ENCODE peak calls at places on chromosomes 2 and 18, in four cellular contexts. B is H9, O is brain microvascular endothelial cell, M is heart right ventricle. K is an unnamed sample.

GRCh38 chr2:157838442-157839161 is 37.5 kb downstream of the ACVR1 start:
- DNase-seq in O (peak; percentile 79), B (no peak), M (peak; percentile 54), K (no peak)

GRCh38 chr18:46892842-46893241 is 24.5 kb downstream of the PIAS2 start:
- DNase-seq in B (no peak), O (no peak), M (no peak), K (no peak)

GRCh38 chr2:193966590-193966989 is 1690.4 kb upstream of the SLC39A10 start:
- DNase-seq in O (peak; percentile 68), B (no peak), M (no peak), K (no peak)

GRCh38 chr18:21241224-21242131 is 554 bp upstream of the GREB1L start:
- DNase-seq in B (peak; percentile 55), M (peak; percentile 3), O (no peak), K (no peak)

GRCh38 chr2:16169381-16169960 is 229.1 kb downstream of the MYCN start:
- DNase-seq in O (no peak), B (no peak), M (no peak), K (no peak)

GRCh38 chr2:223591596-223591995 is 10.6 kb downstream of the SCG2 start:
- DNase-seq in M (no peak), O (no peak), B (no peak), K (no peak)

GRCh38 chr2:232420463-232421188 is 14.0 kb downstream of the ALPG start:
- DNase-seq in O (no peak), M (no peak), B (peak; percentile 65), K (no peak)

GRCh38 chr2:96952976-96953610 is 33.3 kb downstream of the FAM178B start:
- DNase-seq in B (no peak), O (no peak), M (no peak), K (no peak)

GRCh38 chr2:58010599-58010998 is 36.0 kb upstream of the VRK2 start:
- DNase-seq in M (no peak), O (no peak), B (no peak), K (no peak)

GRCh38 chr2:240213476-240214391 is 73.3 kb upstream of the OTOS start:
- DNase-seq in B (peak; percentile 11), O (no peak), M (no peak), K (peak; percentile 13)

GRCh38 chr2:179817181-179817841 is 44.1 kb downstream of the ZNF385B start:
- DNase-seq in B (no peak), M (no peak), O (peak; percentile 10), K (no peak)

GRCh38 chr2:233387667-233388528 is 33.6 kb downstream of the DGKD start:
- DNase-seq in M (peak; percentile 95), O (peak; percentile 97), B (no peak), K (no peak)

GRCh38 chr18:10449396-10449795 is 5.0 kb upstream of the APCDD1 start:
- DNase-seq in B (no peak), M (no peak), O (no peak), K (no peak)

GRCh38 chr2:64134813-64135212 is 9.4 kb downstream of the PELI1 start:
- DNase-seq in M (no peak), O (no peak), B (no peak), K (no peak)

GRCh38 chr18:28855989-28856388 is 679.1 kb upstream of the CDH2 start:
- DNase-seq in B (no peak), M (no peak), O (no peak), K (no peak)

GRCh38 chr18:54822872-54823845 is 5.1 kb upstream of the RAB27B start:
- DNase-seq in B (no peak), M (no peak), O (peak; percentile 90), K (no peak)

GRCh38 chr18:7568426-7568825 is 1.3 kb downstream of the PTPRM start:
- DNase-seq in B (peak; percentile 68), M (peak; percentile 53), O (no peak), K (peak; percentile 15)

GRCh38 chr18:72086421-72086820 is 457.7 kb downstream of the CBLN2 start:
- DNase-seq in M (no peak), B (no peak), O (no peak), K (no peak)

GRCh38 chr18:51614967-51615571 is 417.6 kb upstream of the MEX3C start:
- DNase-seq in B (no peak), M (no peak), O (no peak), K (no peak)

GRCh38 chr2:63875143-63875542 is 33.4 kb downstream of the UGP2 start:
- DNase-seq in M (no peak), B (no peak), O (no peak), K (no peak)

GRCh38 chr2:81389203-81389602 is 1084.7 kb upstream of the LRRTM1 start:
- DNase-seq in O (no peak), B (no peak), M (no peak), K (no peak)

GRCh38 chr2:197309369-197310231 is 980 bp downstream of the ANKRD44 start:
- DNase-seq in M (peak; percentile 22), O (no peak), B (peak; percentile 47), K (peak; percentile 49)

GRCh38 chr2:113175736-113176695 is 2.2 kb downstream of the PSD4 start:
- DNase-seq in B (no peak), M (no peak), O (no peak), K (no peak)

GRCh38 chr18:27202771-27203170 is 17.7 kb upstream of the CHST9 start:
- DNase-seq in M (no peak), O (no peak), B (no peak), K (no peak)

GRCh38 chr2:162312853-162313252 is 5.6 kb downstream of the IFIH1 start:
- DNase-seq in M (no peak), O (no peak), B (no peak), K (no peak)

GRCh38 chr18:9153281-9153680 is 16.7 kb downstream of the ANKRD12 start:
- DNase-seq in M (no peak), O (no peak), B (no peak), K (no peak)

GRCh38 chr18:51637881-51638280 is 440.4 kb upstream of the MEX3C start:
- DNase-seq in M (no peak), B (no peak), O (no peak), K (no peak)

GRCh38 chr2:32884346-32884745 is 62.4 kb upstream of the LTBP1 start:
- DNase-seq in O (no peak), B (no peak), M (no peak), K (no peak)

GRCh38 chr18:34330308-34330707 is 105.6 kb upstream of the NOL4 start:
- DNase-seq in O (no peak), B (no peak), M (no peak), K (no peak)

GRCh38 chr2:107025869-107026380 is 140.0 kb upstream of the ST6GAL2 start:
- DNase-seq in O (peak; percentile 69), M (no peak), B (no peak), K (no peak)

GRCh38 chr18:21183670-21184069 is 58.4 kb upstream of the GREB1L start:
- DNase-seq in B (no peak), M (no peak), O (no peak), K (no peak)

GRCh38 chr2:27622921-27623384 is 5.9 kb downstream of the CCDC121 start:
- DNase-seq in M (no peak), B (no peak), O (peak; percentile 62), K (no peak)

GRCh38 chr2:100822587-100823248 is 2.8 kb downstream of the NPAS2 start:
- DNase-seq in O (no peak), M (peak; percentile 54), B (no peak), K (no peak)

GRCh38 chr18:3368193-3368592 is 81.8 kb upstream of the TGIF1 start:
- DNase-seq in M (no peak), O (peak; percentile 8), B (no peak), K (no peak)

GRCh38 chr2:8800218-8800617 is 37.2 kb downstream of the KIDINS220 start:
- DNase-seq in M (no peak), B (no peak), O (no peak), K (no peak)

GRCh38 chr2:86628091-86628522 is 4.4 kb upstream of the RNF103 start:
- DNase-seq in O (no peak), B (no peak), M (no peak), K (no peak)

GRCh38 chr2:131682122-131682944 is 154.6 kb downstream of the CCDC74A start:
- DNase-seq in B (peak; percentile 93), M (peak; percentile 82), O (peak; percentile 92), K (peak; percentile 46)
- TF ChIP-seq CTCF in B (peak; percentile 53), M (peak; percentile 28), O (peak; percentile 50), K (no peak)

DNA sequence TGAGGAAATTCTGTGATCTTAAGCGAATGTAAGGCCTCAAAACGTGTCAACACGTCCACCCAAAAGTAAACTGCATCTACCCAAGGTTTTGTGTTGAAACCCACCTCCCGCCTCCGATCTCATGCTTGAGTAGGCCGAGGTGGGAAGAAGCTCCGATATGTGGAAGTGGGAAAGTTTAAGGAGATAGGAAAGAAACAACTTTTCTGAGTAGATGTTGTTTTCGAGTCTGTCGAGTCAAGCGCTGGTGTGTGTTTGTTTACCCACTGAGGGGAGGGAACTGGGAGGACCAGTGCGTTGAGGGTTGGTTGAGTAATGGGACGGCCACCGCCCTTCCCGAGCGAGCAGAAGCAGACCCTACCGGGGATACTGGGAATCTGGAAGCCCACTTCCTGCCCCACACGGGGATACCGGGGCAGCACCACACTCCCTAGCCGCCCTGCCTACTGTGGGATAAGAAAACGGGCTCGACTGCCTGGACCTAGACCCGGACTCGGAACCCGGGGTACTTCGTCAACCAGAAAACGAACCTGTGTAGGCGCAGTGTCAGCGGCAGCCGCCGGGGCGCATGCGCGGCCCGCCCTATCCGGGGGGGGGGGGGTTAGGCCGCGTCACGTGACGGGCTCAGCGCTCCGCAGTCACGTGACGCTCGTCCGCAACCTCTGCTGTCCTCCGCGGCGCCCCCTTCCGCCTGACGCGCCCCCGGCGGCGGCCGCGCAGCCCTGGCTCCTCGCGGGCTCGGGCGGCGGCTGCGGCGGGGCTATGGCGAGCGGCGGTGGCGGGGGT is at the start of gene RETREG2:
- DNase-seq in O (peak; percentile 78), B (peak; percentile 91), M (peak; percentile 89), K (peak; percentile 79)
- TF ChIP-seq CTCF in O (peak; percentile 22), B (peak; percentile 42), M (peak; percentile 70), K (peak; percentile 38)

GRCh38 chr2:187299122-187299906 is 148.7 kb downstream of the CALCRL start:
- DNase-seq in O (no peak), B (no peak), M (no peak), K (no peak)
- TF ChIP-seq CTCF in O (peak; percentile 53), B (peak; percentile 57), M (peak; percentile 44), K (no peak)

DNA sequence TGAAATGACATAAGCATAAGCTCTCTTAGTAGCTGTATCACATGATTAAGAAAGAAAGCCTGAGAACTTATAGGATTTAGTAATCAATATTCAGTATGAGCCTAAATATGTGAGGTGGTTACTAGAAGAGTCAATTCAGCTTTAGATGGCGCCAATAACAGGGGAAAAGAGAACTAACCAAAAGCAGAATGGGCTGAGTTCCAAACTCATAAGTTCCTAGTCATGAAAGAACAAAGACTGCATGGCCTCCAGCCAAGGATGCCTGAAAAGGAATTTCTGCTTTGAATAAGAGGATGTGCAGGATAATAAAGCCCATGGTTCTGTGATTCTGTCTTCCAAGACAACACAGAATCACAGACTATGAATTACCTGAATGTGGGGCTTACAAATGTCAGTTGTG is 196.5 kb downstream of the SATB2 start:
- DNase-seq in O (peak; percentile 15), B (no peak), M (no peak), K (no peak)
- TF ChIP-seq CTCF in O (no peak), B (no peak), M (no peak), K (no peak)

K was measured in natural killer cell.